ENCODE peak calls at places on chromosomes 12 and 14, in ten cellular contexts. O is OCI-LY7; Z is CD4-positive, CD25-positive, alpha-beta regulatory T cell; T is neural progenitor cell; G is A549; E is MM.1S; K is suprapubic skin; I is lung; M is naive thymus-derived CD4-positive, alpha-beta T cell; A is PC-3. P is an unnamed sample. For H3K9me3, the result is how much of the 10 kb centered on the place peaks cover.

GRCh38 chr12:92656911-92657310 is 45.9 kb upstream of the PLEKHG7 start:
- DNase-seq in A (no peak), Z (no peak), E (no peak), K (no peak), M (no peak), O (no peak), T (no peak), I (no peak), G (no peak), P (no peak)

GRCh38 chr12:93989913-93990312 is 158.5 kb upstream of the PLXNC1 start:
- DNase-seq in E (no peak), A (peak), M (no peak), Z (no peak), T (no peak), O (no peak), K (no peak), I (no peak), G (no peak), P (no peak)

GRCh38 chr12:71063087-71063486 is 94.7 kb downstream of the TSPAN8 start:
- DNase-seq in O (no peak), M (no peak), K (no peak), G (no peak), T (no peak), I (no peak), Z (no peak), E (no peak), A (peak), P (no peak)

GRCh38 chr12:9039397-9039977 is 50.1 kb downstream of the KLRG1 start:
- DNase-seq in T (peak), G (peak), O (peak), E (peak), Z (peak), M (peak), K (no peak), I (no peak), A (peak), P (peak)

GRCh38 chr12:100793182-100793581 is 1.4 kb upstream of the ANO4 start:
- DNase-seq in Z (no peak), M (no peak), E (no peak), O (no peak), I (no peak), G (no peak), T (no peak), K (no peak), A (peak), P (peak)

GRCh38 chr14:96362071-96362964 is 823 bp downstream of the ATG2B start:
- DNase-seq in K (no peak), A (peak), I (peak), O (peak), T (peak), Z (peak), E (peak), G (peak), M (peak), P (peak)

GRCh38 chr12:7450667-7451066 is 6.7 kb upstream of the CD163L1 start:
- DNase-seq in Z (no peak), E (no peak), A (peak), K (no peak), T (no peak), O (no peak), I (no peak), G (peak), M (no peak), P (no peak)

GRCh38 chr12:46131729-46132128 is 137.1 kb downstream of the SLC38A1 start:
- DNase-seq in O (peak), G (no peak), K (no peak), I (no peak), A (peak), M (no peak), T (peak), Z (no peak), E (peak), P (no peak)

GRCh38 chr12:45623221-45623620 is 106.3 kb upstream of the ARID2 start:
- DNase-seq in Z (no peak), A (no peak), T (no peak), E (no peak), G (no peak), I (no peak), K (no peak), M (no peak), O (no peak), P (no peak)

GRCh38 chr12:76449993-76450392 is 101.8 kb upstream of the BBS10 start:
- DNase-seq in K (no peak), A (no peak), G (no peak), M (no peak), T (no peak), Z (no peak), I (no peak), E (no peak), O (no peak), P (no peak)

GRCh38 chr12:132560421-132560830 is 50.0 kb downstream of the LRCOL1 start:
- DNase-seq in O (peak), K (no peak), E (peak), I (no peak), M (peak), A (peak), T (peak), G (peak), Z (peak), P (no peak)

GRCh38 chr12:92619730-92620684 is 82.8 kb upstream of the PLEKHG7 start:
- DNase-seq in T (no peak), O (no peak), M (no peak), Z (no peak), K (no peak), I (no peak), E (no peak), A (peak), G (no peak), P (no peak)

GRCh38 chr14:76964695-76965094 is 63.8 kb downstream of the IRF2BPL start:
- DNase-seq in G (no peak), E (no peak), I (no peak), Z (no peak), O (no peak), A (no peak), M (no peak), K (no peak), T (no peak), P (no peak)

GRCh38 chr12:132783917-132784531 is 22.4 kb upstream of the ANKLE2 start:
- DNase-seq in M (no peak), A (no peak), K (no peak), E (no peak), T (no peak), G (no peak), I (no peak), O (no peak), Z (no peak), P (no peak)

GRCh38 chr12:33588082-33588712 is 148.6 kb upstream of the SYT10 start:
- DNase-seq in M (no peak), Z (no peak), T (peak), E (peak), K (no peak), G (no peak), O (no peak), I (peak), A (peak), P (peak)

GRCh38 chr14:80315681-80316080 is 104.4 kb upstream of the DIO2 start:
- DNase-seq in A (no peak), G (no peak), O (no peak), M (no peak), E (no peak), T (no peak), K (no peak), Z (no peak), I (no peak), P (no peak)

GRCh38 chr14:44163946-44164345 is 343.1 kb downstream of the FSCB start:
- DNase-seq in I (no peak), K (no peak), E (no peak), M (no peak), G (no peak), A (peak), Z (no peak), T (no peak), O (no peak), P (no peak)

GRCh38 chr14:37579250-37579649 is 15.8 kb downstream of the FOXA1 start:
- DNase-seq in G (no peak), E (no peak), K (no peak), I (no peak), T (peak), O (no peak), A (no peak), M (no peak), Z (no peak), P (no peak)

GRCh38 chr12:10965511-10965910 is 21.2 kb downstream of the TAS2R50 start:
- DNase-seq in T (no peak), K (no peak), I (no peak), O (no peak), M (no peak), E (no peak), A (no peak), Z (no peak), G (no peak), P (no peak)

GRCh38 chr12:95169368-95169767 is 47.9 kb downstream of the FGD6 start:
- DNase-seq in A (peak), M (no peak), O (no peak), Z (no peak), T (peak), I (no peak), E (no peak), K (no peak), G (peak), P (peak)

GRCh38 chr12:27462151-27462694 is 15.7 kb downstream of the SMCO2 start:
- DNase-seq in A (peak), M (no peak), Z (peak), T (no peak), E (no peak), G (no peak), I (no peak), K (no peak), O (no peak), P (peak)

GRCh38 chr12:108604208-108604941 is 6.5 kb upstream of the TMEM119 start:
- DNase-seq in I (no peak), T (peak), E (no peak), Z (no peak), O (no peak), K (no peak), M (no peak), A (no peak), G (no peak), P (no peak)

GRCh38 chr12:31729728-31730127 is 907 bp upstream of the AMN1 start:
- DNase-seq in O (no peak), I (no peak), A (no peak), G (no peak), M (no peak), E (no peak), T (no peak), K (no peak), Z (no peak), P (no peak)

GRCh38 chr14:90421001-90421580 is 24.3 kb downstream of the CALM1 start:
- DNase-seq in I (no peak), G (no peak), E (no peak), K (no peak), Z (no peak), O (no peak), M (no peak), A (no peak), T (no peak), P (no peak)

GRCh38 chr12:5022465-5023061 is 21.1 kb upstream of the KCNA5 start:
- DNase-seq in T (peak), M (peak), K (no peak), O (peak), Z (peak), A (peak), E (peak), G (peak), I (no peak), P (peak)

GRCh38 chr12:125983094-125983783 is 918.0 kb downstream of the AACS start:
- DNase-seq in A (no peak), I (no peak), M (peak), E (no peak), K (no peak), O (no peak), T (peak), G (peak), Z (no peak), P (peak)

GRCh38 chr14:56002316-56002715 is 115.9 kb upstream of the PELI2 start:
- DNase-seq in I (no peak), K (no peak), A (peak), T (no peak), E (no peak), M (no peak), Z (no peak), O (no peak), G (no peak), P (no peak)

GRCh38 chr12:10143205-10143604 is 13.2 kb upstream of the CLEC7A start:
- DNase-seq in Z (no peak), O (no peak), E (peak), G (no peak), I (no peak), M (no peak), A (no peak), K (no peak), T (no peak), P (peak)

GRCh38 chr12:124680863-124681778 is 113.7 kb upstream of the NCOR2 start:
- DNase-seq in O (peak), I (no peak), M (peak), K (no peak), T (peak), A (peak), Z (peak), E (no peak), G (peak), P (peak)

GRCh38 chr14:101412741-101413140 is 148.6 kb upstream of the DIO3 start:
- DNase-seq in E (no peak), I (no peak), Z (no peak), T (no peak), G (peak), O (no peak), K (no peak), M (no peak), A (peak), P (no peak)

GRCh38 chr14:30005114-30005698 is 77.6 kb upstream of the PRKD1 start:
- DNase-seq in A (peak), Z (peak), E (peak), I (no peak), M (no peak), G (peak), K (no peak), O (no peak), T (peak), P (peak)

GRCh38 chr12:6280053-6280469 is 30.4 kb upstream of the PLEKHG6 start:
- DNase-seq in A (peak), K (peak), T (no peak), M (no peak), Z (no peak), O (no peak), G (peak), E (no peak), I (peak), P (no peak)

GRCh38 chr14:79438696-79439342 is 772.5 kb downstream of the DIO2 start:
- DNase-seq in E (no peak), A (no peak), T (no peak), K (no peak), I (no peak), Z (no peak), O (no peak), G (no peak), M (no peak), P (no peak)

GRCh38 chr14:20688167-20688839 is at the start of gene ANG:
- DNase-seq in I (no peak), Z (no peak), E (no peak), G (no peak), A (no peak), T (no peak), O (no peak), K (no peak), M (no peak), P (no peak)

GRCh38 chr12:47377414-47378221 is 297.9 kb upstream of the AMIGO2 start:
- DNase-seq in I (peak), K (peak), G (peak), A (peak), O (no peak), M (no peak), Z (no peak), E (no peak), T (no peak), P (peak)

GRCh38 chr12:31590730-31591307 is at the start of gene DENND5B:
- DNase-seq in O (peak), T (peak), G (peak), Z (no peak), E (peak), M (peak), K (no peak), A (peak), I (peak), P (peak)

GRCh38 chr14:39025810-39026627 is 77.0 kb downstream of the SEC23A start:
- DNase-seq in O (no peak), G (no peak), A (no peak), Z (no peak), E (no peak), K (no peak), I (no peak), M (no peak), T (no peak), P (no peak)

GRCh38 chr12:48037267-48037915 is 33.1 kb upstream of the COL2A1 start:
- DNase-seq in E (no peak), T (peak), O (no peak), Z (no peak), G (no peak), I (no peak), K (no peak), M (no peak), A (no peak), P (peak)

DNA sequence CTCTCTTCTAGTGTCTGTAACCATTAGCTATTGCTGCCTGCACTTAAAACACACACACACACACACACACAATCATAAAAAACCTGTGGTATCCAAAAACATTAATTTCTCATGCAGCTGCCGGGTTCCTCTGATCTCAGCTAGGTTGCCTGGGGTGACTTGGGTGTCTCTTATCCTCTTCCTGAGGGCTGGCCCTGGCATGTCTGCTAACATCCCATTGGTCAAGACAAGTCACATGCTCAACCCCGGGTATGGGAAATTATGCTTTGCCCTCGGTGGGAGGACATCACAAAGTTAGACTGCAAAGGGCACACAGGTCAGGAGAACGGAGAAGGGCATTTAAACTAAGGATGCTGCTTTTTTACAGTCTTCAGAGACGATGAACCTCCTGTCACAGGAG is 55.7 kb downstream of the TRPV4 start:
- DNase-seq in A (peak), M (peak), I (no peak), E (peak), K (no peak), T (no peak), G (peak), Z (peak), O (peak), P (peak)
- H3K4me3 ChIP-seq in A (no peak), M (no peak), I (no peak), E (peak), K (no peak), T (no peak), G (no peak), Z (no peak), O (peak), P (no peak)

GRCh38 chr12:122226366-122227222 is 742 bp upstream of the DIABLO start:
- DNase-seq in A (no peak), I (no peak), K (no peak), G (no peak), T (no peak), E (no peak), M (no peak), O (no peak), Z (no peak), P (no peak)
- H3K9me3 ChIP-seq in A (under half), I (under half), K (under half), G (under half), T (under half), E (under half), M (under half), O (under half), Z (under half), P (under half)

GRCh38 chr12:97173672-97174385 is 266.8 kb downstream of the NEDD1 start:
- DNase-seq in A (no peak), T (peak), O (no peak), Z (no peak), I (no peak), G (no peak), M (no peak), K (no peak), E (no peak), P (no peak)

GRCh38 chr12:97169922-97170321 is 262.9 kb downstream of the NEDD1 start:
- DNase-seq in M (no peak), E (no peak), T (no peak), K (no peak), G (no peak), A (no peak), I (no peak), O (no peak), Z (no peak), P (no peak)

GRCh38 chr12:97167598-97167997 is 260.5 kb downstream of the NEDD1 start:
- DNase-seq in Z (no peak), K (no peak), I (no peak), E (no peak), M (no peak), O (no peak), G (no peak), T (no peak), A (no peak), P (no peak)

GRCh38 chr12:97164936-97165335 is 257.9 kb downstream of the NEDD1 start:
- DNase-seq in K (no peak), A (no peak), G (no peak), T (no peak), E (no peak), I (no peak), Z (no peak), O (no peak), M (no peak), P (no peak)

DNA sequence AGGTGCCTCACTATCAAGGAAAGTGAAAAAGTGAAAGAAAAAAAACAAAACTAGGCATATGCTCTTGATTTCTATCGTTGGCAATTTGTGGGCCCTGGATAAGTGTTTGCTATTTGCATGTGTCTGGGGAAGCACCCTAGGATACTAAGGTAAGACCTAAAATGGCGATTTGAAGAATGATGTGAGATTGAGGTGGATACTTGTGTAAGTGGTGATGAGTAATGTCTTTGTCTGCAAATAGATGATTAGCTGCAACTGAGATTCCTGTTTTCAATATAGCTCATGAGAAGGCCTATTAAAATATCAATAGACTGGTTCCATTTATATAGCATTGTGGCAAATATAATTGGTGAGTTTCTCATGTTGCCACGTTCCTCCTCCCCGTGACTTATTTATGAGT is 261.7 kb downstream of the NEDD1 start:
- DNase-seq in K (no peak), M (no peak), Z (no peak), A (no peak), E (no peak), I (no peak), G (no peak), O (no peak), T (no peak), P (no peak)
- H3K27ac ChIP-seq in K (no peak), M (no peak), Z (no peak), A (no peak), E (no peak), I (no peak), G (no peak), O (no peak), T (no peak), P (no peak)

GRCh38 chr12:90216815-90217214 is 508.2 kb upstream of the ATP2B1 start:
- DNase-seq in M (no peak), A (peak), G (no peak), I (no peak), T (no peak), O (no peak), Z (no peak), E (no peak), K (no peak), P (peak)
- H3K4me3 ChIP-seq in M (no peak), A (no peak), G (no peak), I (no peak), T (no peak), O (no peak), Z (no peak), E (no peak), K (no peak), P (no peak)

GRCh38 chr14:104126753-104127152 is 11.6 kb upstream of the KIF26A start:
- DNase-seq in A (no peak), M (no peak), Z (no peak), O (no peak), K (peak), G (no peak), T (no peak), E (no peak), I (no peak), P (no peak)
- H3K9me3 ChIP-seq in A (under half), M (under half), Z (under half), O (under half), K (under half), G (half or more), T (under half), E (under half), I (under half), P (under half)

DNA sequence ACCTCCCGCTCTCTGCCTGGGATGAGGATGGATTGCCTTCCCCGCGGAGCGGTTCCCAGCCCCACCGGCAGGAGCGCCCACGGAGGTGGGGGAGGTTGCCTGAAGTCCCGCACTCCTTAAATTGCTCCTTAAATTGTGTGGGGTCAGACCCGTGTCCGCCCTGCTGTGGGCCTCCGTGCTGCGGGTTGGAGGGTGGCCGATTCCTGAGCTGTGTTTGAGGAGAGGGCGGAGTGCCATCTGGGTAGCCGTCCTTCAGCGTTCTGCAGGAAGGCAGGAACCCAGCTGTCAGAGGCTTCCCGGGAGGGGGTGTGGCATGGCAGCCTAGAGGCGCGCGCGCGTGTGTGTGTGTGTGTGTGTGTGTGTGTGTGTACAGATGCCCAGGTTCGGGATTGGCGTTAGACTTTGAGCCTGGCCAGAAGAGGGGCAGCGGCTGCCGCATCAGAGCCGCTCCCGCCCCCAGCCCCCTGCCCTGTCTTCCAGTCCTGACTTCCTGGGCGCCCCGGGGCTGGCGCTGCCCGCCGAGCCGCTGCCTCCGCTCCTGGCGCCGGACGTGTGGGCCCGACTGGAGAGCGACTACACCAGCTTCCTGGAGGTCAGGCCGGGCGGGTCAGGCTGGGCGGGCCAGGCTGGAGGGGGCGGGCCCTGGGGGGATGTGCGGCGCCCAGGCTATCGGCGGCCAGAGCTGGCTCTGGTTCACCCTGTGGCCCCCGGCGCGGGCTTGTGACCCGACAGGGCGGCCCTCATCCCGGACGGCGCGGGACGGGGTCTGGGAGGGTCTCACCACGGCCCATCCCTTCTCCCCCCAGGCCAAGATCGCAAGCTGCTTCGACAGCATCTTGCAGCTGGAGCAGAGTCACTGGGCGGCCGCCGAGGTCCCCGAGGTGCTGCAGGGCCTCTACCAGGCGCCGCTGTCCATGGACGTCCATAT is 9.2 kb downstream of the EXOC3L4 start:
- DNase-seq in M (no peak), A (peak), O (no peak), I (no peak), K (no peak), Z (peak), G (peak), E (no peak), T (no peak), P (peak)
- H3K27ac ChIP-seq in M (no peak), A (no peak), O (no peak), I (no peak), K (no peak), Z (no peak), G (peak), E (no peak), T (no peak), P (no peak)

P was measured in cardiac muscle cell.